ENCODE peak calls at places on chromosomes 5 and 9, in six cellular contexts. C is PC-3, H is GM23248, A is fibroblast of lung, J is neuronal stem cell, D is neural progenitor cell. T is an unnamed sample.

GRCh38 chr5:80083115-80083890 is 48.2 kb downstream of the THBS4 start:
- DNase-seq in C (peak), H (peak), A (peak), J (peak), D (peak), T (peak)

GRCh38 chr9:137085918-137086530 is 761 bp upstream of the MAN1B1 start:
- DNase-seq in C (peak), H (peak), A (peak), J (no peak), D (peak), T (peak)

GRCh38 chr5:54360089-54360488 is 49.7 kb upstream of the ARL15 start:
- DNase-seq in C (peak), H (peak), A (peak), J (no peak), D (peak), T (peak)

GRCh38 chr9:95874989-95875304 is 544 bp upstream of the ERCC6L2 start:
- DNase-seq in C (no peak), H (peak), A (no peak), J (peak), D (peak), T (no peak)

GRCh38 chr5:82074968-82075367 is 103.1 kb downstream of the ATG10 start:
- DNase-seq in C (no peak), H (no peak), A (peak), J (peak), D (peak), T (no peak)

GRCh38 chr5:171743786-171744076 is 41.9 kb upstream of the SMIM23 start:
- DNase-seq in C (no peak), H (no peak), A (no peak), J (no peak), D (no peak), T (no peak)

GRCh38 chr9:127783111-127783621 is 2.7 kb upstream of the CDK9 start:
- DNase-seq in C (no peak), H (no peak), A (no peak), J (no peak), D (peak), T (no peak)

GRCh38 chr5:57036621-57037160 is 84.8 kb upstream of the MIER3 start:
- DNase-seq in C (no peak), H (no peak), A (no peak), J (no peak), D (no peak), T (no peak)

GRCh38 chr9:27019589-27019988 is 14.1 kb upstream of the LRRC19 start:
- DNase-seq in C (peak), H (peak), A (peak), J (no peak), D (no peak), T (peak)

GRCh38 chr9:135380321-135380960 is 99.1 kb upstream of the PPP1R26 start:
- DNase-seq in C (no peak), H (no peak), A (no peak), J (no peak), D (no peak), T (no peak)

GRCh38 chr9:136219276-136219675 is 14.3 kb upstream of the LHX3 start:
- DNase-seq in C (peak), H (no peak), A (peak), J (no peak), D (no peak), T (no peak)

GRCh38 chr9:115456515-115456914 is 338.6 kb upstream of the TNC start:
- DNase-seq in C (no peak), H (peak), A (peak), J (no peak), D (no peak), T (no peak)

GRCh38 chr5:170559296-170559695 is 55.5 kb downstream of the KCNIP1 start:
- DNase-seq in C (no peak), H (no peak), A (no peak), J (no peak), D (no peak), T (no peak)

GRCh38 chr9:94805585-94805984 is 79.1 kb downstream of the AOPEP start:
- DNase-seq in C (peak), H (peak), A (peak), J (no peak), D (no peak), T (peak)

GRCh38 chr5:130164966-130165365 is 260.7 kb downstream of the CHSY3 start:
- DNase-seq in C (peak), H (peak), A (peak), J (no peak), D (no peak), T (no peak)

GRCh38 chr9:21677834-21678233 is 124.6 kb upstream of the MTAP start:
- DNase-seq in C (peak), H (peak), A (peak), J (no peak), D (no peak), T (peak)

GRCh38 chr5:38650540-38651275 is 94.3 kb upstream of the LIFR start:
- DNase-seq in C (peak), H (peak), A (peak), J (no peak), D (no peak), T (peak)

GRCh38 chr5:36978196-36978595 is 101.6 kb downstream of the NIPBL start:
- DNase-seq in C (no peak), H (no peak), A (no peak), J (no peak), D (no peak), T (no peak)

DNA sequence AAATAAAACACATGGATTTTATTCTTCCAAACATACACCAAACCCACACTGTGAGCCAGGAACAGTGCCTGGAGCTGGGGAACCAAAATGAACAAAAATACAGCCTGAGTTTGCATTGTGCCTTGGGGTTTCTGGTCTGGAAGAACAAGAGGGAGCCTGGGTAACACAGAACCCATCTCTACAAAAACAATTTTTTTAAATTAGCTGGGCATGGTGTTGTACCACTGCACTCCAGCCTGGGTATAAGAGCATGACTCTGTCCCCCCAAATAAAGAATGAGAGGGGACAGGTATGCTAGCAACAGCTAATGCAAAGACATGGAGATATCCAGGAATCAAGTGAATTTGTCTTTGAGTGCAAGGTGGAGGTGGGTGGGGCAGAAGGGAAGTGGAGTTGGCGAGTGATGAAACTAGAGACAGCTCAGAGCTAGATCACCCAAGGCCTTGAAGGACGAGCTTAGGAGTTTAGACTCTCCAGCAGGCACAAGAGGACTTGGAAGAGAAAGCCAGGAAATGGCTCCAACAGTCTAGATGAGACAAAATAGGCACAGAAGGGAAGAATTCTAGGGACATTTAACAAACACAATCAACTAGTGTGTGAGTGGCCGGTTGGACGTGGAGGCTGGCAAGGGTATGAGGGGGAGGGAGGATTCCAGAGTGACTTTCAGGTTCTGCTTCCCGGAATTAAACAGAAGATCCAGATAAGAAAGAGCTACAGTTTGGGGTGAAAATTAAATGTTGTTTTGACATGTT is 47.4 kb downstream of the FNBP1 start:
- DNase-seq in C (peak), H (peak), A (peak), J (no peak), D (no peak), T (peak)
- H3K4me2 ChIP-seq in C (peak), H (peak), A (peak), J (no peak), D (no peak), T (no peak)

DNA sequence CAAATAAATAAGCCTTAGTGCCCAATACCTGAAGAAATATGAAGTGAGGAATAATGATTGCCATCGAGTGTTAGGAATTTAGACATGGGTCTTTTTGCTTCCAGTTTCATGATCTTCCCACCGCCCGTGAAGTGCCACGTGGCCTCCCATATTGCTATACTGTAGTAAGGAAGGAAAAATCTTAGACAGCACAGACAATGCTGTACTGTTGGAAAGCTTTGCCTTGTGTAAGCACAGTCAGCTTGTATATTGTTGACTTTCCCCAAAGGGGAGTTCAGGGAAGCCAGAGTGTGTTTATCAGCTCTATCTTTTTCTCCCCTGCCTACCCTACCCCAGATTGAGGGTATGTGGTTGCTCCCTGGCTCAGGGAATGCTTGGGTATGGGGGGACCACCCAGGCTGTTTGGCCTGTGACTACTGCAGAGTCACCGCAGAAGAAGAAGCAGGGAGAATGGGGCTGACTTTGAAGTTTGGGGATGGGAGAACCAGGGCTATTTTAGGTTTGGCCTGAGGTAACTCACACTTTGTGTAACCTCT is 161.7 kb upstream of the MEF2C start:
- DNase-seq in C (no peak), H (no peak), A (no peak), J (no peak), D (no peak), T (no peak)
- H3K4me2 ChIP-seq in C (peak), H (no peak), A (no peak), J (no peak), D (no peak), T (no peak)

GRCh38 chr5:149284501-149284900 is 12.8 kb downstream of the AFAP1L1 start:
- DNase-seq in C (no peak), H (peak), A (peak), J (no peak), D (no peak), T (peak)
- H3K4me2 ChIP-seq in C (no peak), H (peak), A (peak), J (no peak), D (no peak), T (no peak)

GRCh38 chr5:98339141-98339848 is 434.2 kb upstream of the RGMB start:
- DNase-seq in C (no peak), H (no peak), A (no peak), J (no peak), D (no peak), T (no peak)

GRCh38 chr5:98341711-98342042 is 431.8 kb upstream of the RGMB start:
- DNase-seq in C (no peak), H (peak), A (peak), J (no peak), D (no peak), T (no peak)

DNA sequence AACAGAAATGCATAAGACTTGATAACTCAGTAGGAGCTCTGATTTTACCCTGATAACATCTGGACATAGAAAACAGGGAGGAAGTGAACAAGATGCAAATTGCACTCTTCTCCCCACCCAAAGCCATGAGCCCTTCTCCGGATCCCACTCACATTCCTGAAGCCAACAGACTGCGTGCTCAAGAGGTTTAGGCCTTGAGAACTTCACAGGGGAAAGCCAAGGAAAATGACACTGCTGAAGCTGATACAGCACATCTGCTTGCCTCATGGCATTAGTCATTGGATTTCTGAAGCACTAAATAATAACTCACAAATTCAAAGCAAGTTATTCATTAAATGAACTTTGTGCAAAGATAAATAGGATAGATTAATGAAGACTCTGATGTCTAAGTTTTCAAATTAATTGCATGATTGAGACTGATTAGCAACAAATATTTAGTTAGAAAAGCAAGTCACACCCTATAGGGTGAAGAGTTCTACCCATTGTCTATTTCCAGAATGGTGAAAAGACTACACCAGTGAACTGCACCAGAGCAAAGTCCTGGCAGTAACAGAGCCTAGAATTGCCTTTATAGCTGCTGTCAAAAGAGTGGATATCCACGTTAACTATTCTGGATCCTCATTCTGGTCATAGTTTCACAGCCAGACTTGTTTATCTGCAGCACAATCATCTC is 432.3 kb upstream of the RGMB start:
- DNase-seq in C (no peak), H (peak), A (peak), J (no peak), D (no peak), T (peak)
- H3K4me2 ChIP-seq in C (no peak), H (peak), A (no peak), J (no peak), D (no peak), T (peak)

DNA sequence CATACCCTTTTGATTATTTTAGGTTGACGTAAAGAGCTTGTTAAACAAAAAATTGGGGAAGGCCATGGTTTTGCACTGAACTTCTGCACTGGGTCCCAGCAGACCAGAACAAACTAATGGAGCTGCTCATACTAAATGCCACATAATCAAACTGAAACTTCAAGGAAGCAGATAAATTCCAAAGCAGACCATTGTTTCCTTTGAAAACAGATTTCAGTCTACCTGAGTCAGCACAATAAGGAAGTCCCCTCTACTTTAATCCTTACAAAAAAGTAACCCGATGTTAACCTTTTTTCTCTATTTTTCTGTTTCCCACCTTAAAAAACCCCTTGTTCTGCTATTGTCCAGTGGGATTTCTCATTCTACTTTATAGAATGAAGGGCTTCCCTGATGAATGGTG is 39.2 kb downstream of the WDR36 start:
- DNase-seq in C (no peak), H (no peak), A (no peak), J (no peak), D (peak), T (no peak)
- H3K4me2 ChIP-seq in C (no peak), H (no peak), A (no peak), J (no peak), D (no peak), T (no peak)

GRCh38 chr5:123119334-123119986 is 30.4 kb downstream of the PRDM6 start:
- DNase-seq in C (no peak), H (peak), A (peak), J (no peak), D (peak), T (peak)

GRCh38 chr5:123120197-123120596 is 31.2 kb downstream of the PRDM6 start:
- DNase-seq in C (no peak), H (peak), A (no peak), J (no peak), D (peak), T (peak)

GRCh38 chr5:123124495-123125171 is 35.6 kb downstream of the PRDM6 start:
- DNase-seq in C (no peak), H (peak), A (peak), J (no peak), D (no peak), T (no peak)

GRCh38 chr5:123125172-123125508 is 36.1 kb downstream of the PRDM6 start:
- DNase-seq in C (no peak), H (peak), A (peak), J (no peak), D (no peak), T (peak)

DNA sequence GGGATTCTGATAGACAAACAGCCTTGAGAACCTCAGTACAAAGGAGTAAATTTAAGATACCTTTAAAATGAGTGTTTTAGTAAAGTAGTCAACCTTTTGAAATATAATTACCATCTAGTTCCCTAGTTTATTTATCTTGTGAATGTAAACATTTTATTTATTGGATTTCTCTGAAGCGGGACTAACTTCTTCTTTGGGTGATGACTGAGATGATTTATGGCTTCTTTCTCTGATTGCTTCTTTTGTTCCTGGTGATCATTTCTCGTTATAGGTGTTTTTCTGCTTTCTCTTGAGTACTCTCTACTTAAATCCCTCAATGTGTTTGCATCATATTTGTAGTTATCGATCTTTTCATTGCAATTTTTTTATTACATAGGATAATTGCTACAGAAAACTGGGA is 33.2 kb downstream of the PRDM6 start:
- DNase-seq in C (no peak), H (no peak), A (no peak), J (no peak), D (no peak), T (no peak)
- H3K4me2 ChIP-seq in C (no peak), H (no peak), A (no peak), J (no peak), D (no peak), T (no peak)

GRCh38 chr5:112384523-112384922 is 34.6 kb downstream of the EPB41L4A start:
- DNase-seq in C (no peak), H (no peak), A (no peak), J (no peak), D (no peak), T (no peak)

GRCh38 chr5:112388010-112388553 is 31.0 kb downstream of the EPB41L4A start:
- DNase-seq in C (no peak), H (no peak), A (no peak), J (no peak), D (no peak), T (no peak)

GRCh38 chr5:112386716-112387115 is 32.4 kb downstream of the EPB41L4A start:
- DNase-seq in C (no peak), H (no peak), A (no peak), J (no peak), D (no peak), T (no peak)

GRCh38 chr5:112388739-112389138 is 30.3 kb downstream of the EPB41L4A start:
- DNase-seq in C (no peak), H (no peak), A (no peak), J (no peak), D (peak), T (no peak)

GRCh38 chr5:112385566-112385965 is 33.5 kb downstream of the EPB41L4A start:
- DNase-seq in C (no peak), H (no peak), A (no peak), J (no peak), D (no peak), T (no peak)
- H3K4me2 ChIP-seq in C (no peak), H (no peak), A (no peak), J (no peak), D (no peak), T (no peak)

GRCh38 chr9:35908484-35909125 is 685 bp upstream of the SPAAR start:
- DNase-seq in C (peak), H (peak), A (no peak), J (no peak), D (no peak), T (no peak)
- H3K4me2 ChIP-seq in C (peak), H (peak), A (peak), J (no peak), D (no peak), T (no peak)

T was measured in mesenchymal stem cell.